ENCODE peak calls at places on chromosomes 6 and 20, in seven cellular contexts. A, P, E, B, V, W and Z are unnamed samples.

GRCh38 chr6:106181664-106182418 is 95.7 kb downstream of the PRDM1 start:
- DNase-seq in B (no peak), E (no peak), P (no peak), W (peak), A (no peak), V (no peak), Z (no peak)

GRCh38 chr6:93801101-93801847 is 381.9 kb upstream of the EPHA7 start:
- DNase-seq in W (no peak), V (no peak), A (no peak), P (no peak), E (no peak), B (no peak), Z (no peak)

GRCh38 chr6:34447915-34448314 is 18.0 kb upstream of the PACSIN1 start:
- DNase-seq in V (no peak), A (peak), W (no peak), B (no peak), P (peak), E (no peak), Z (no peak)

GRCh38 chr20:7703436-7703835 is 236.8 kb downstream of the HAO1 start:
- DNase-seq in W (no peak), B (no peak), V (no peak), P (no peak), A (no peak), E (no peak), Z (no peak)

GRCh38 chr6:326896-327537 is 34.7 kb downstream of the DUSP22 start:
- DNase-seq in B (no peak), V (peak), W (no peak), E (no peak), A (no peak), P (no peak), Z (no peak)

GRCh38 chr6:168903638-168904345 is 349.9 kb downstream of the THBS2 start:
- DNase-seq in E (no peak), P (no peak), B (no peak), A (no peak), W (no peak), V (no peak), Z (no peak)

GRCh38 chr20:43821795-43822194 is 92.9 kb upstream of the TOX2 start:
- DNase-seq in V (no peak), E (no peak), A (no peak), B (no peak), P (no peak), W (no peak), Z (no peak)

GRCh38 chr6:140012146-140012545 is 637.7 kb upstream of the CITED2 start:
- DNase-seq in V (no peak), P (no peak), W (no peak), B (no peak), A (no peak), E (no peak), Z (no peak)

GRCh38 chr6:2162089-2162465 is 83.3 kb downstream of the GMDS start:
- DNase-seq in P (no peak), A (no peak), B (no peak), V (no peak), E (no peak), W (no peak), Z (no peak)